ENCODE peak calls at places on chromosomes 5 and 9, in four cellular contexts. One of them, this sample, is unnamed. For H4K20me1, the result is how much of the 10 kb centered on the place peaks cover.

GRCh38 chr5:75510417-75510835 is 1.0 kb downstream of the CERT1 start:
- DNase-seq in IMR-90: peak
- DNase-seq in PC-3: peak
- DNase-seq in Karpas-422: peak
- DNase-seq in this sample: peak

GRCh38 chr5:138762110-138762509 is 8.9 kb downstream of the CTNNA1 start:
- DNase-seq in IMR-90: no peak
- DNase-seq in PC-3: no peak
- DNase-seq in Karpas-422: no peak
- DNase-seq in this sample: no peak

GRCh38 chr5:52880541-52880940 is 92.8 kb downstream of the ITGA1 start:
- DNase-seq in IMR-90: no peak
- DNase-seq in PC-3: peak
- DNase-seq in Karpas-422: no peak
- DNase-seq in this sample: no peak

GRCh38 chr9:96596601-96597111 is 23.0 kb downstream of the CDC14B start:
- DNase-seq in IMR-90: no peak
- DNase-seq in PC-3: no peak
- DNase-seq in Karpas-422: no peak
- DNase-seq in this sample: no peak

GRCh38 chr5:169020102-169020501 is 280.8 kb downstream of the SLIT3 start:
- DNase-seq in IMR-90: no peak
- DNase-seq in PC-3: no peak
- DNase-seq in Karpas-422: no peak
- DNase-seq in this sample: no peak

GRCh38 chr5:943874-944620 is 51.4 kb downstream of the TRIP13 start:
- DNase-seq in IMR-90: no peak
- DNase-seq in PC-3: no peak
- DNase-seq in Karpas-422: no peak
- DNase-seq in this sample: no peak

GRCh38 chr9:88106492-88106891 is 31.8 kb downstream of the SPATA31C2 start:
- DNase-seq in IMR-90: peak
- DNase-seq in PC-3: peak
- DNase-seq in Karpas-422: peak
- DNase-seq in this sample: peak

GRCh38 chr5:111946556-111946955 is 189.6 kb upstream of the NREP start:
- DNase-seq in IMR-90: no peak
- DNase-seq in PC-3: no peak
- DNase-seq in Karpas-422: no peak
- DNase-seq in this sample: no peak

GRCh38 chr5:77797133-77797532 is 21.0 kb upstream of the TBCA start:
- DNase-seq in IMR-90: peak
- DNase-seq in PC-3: no peak
- DNase-seq in Karpas-422: no peak
- DNase-seq in this sample: no peak

GRCh38 chr9:29285818-29286217 is 1712.5 kb upstream of the C9orf72 start:
- DNase-seq in IMR-90: no peak
- DNase-seq in PC-3: peak
- DNase-seq in Karpas-422: no peak
- DNase-seq in this sample: no peak

GRCh38 chr5:169272731-169273401 is 28.1 kb downstream of the SLIT3 start:
- DNase-seq in IMR-90: no peak
- DNase-seq in PC-3: no peak
- DNase-seq in Karpas-422: no peak
- DNase-seq in this sample: no peak

GRCh38 chr5:112186401-112186990 is 232.6 kb downstream of the EPB41L4A start:
- DNase-seq in IMR-90: peak
- DNase-seq in PC-3: peak
- DNase-seq in Karpas-422: peak
- DNase-seq in this sample: no peak

GRCh38 chr9:35793461-35793860 is 2.1 kb downstream of the NPR2 start:
- DNase-seq in IMR-90: no peak
- DNase-seq in PC-3: no peak
- DNase-seq in Karpas-422: no peak
- DNase-seq in this sample: no peak

GRCh38 chr9:89533396-89534187 is 35.7 kb upstream of the SEMA4D start:
- DNase-seq in IMR-90: no peak
- DNase-seq in PC-3: no peak
- DNase-seq in Karpas-422: no peak
- DNase-seq in this sample: no peak

GRCh38 chr9:132901859-132902831 is 23.4 kb downstream of the SPACA9 start:
- DNase-seq in IMR-90: peak
- DNase-seq in PC-3: peak
- DNase-seq in Karpas-422: peak
- DNase-seq in this sample: peak

GRCh38 chr9:21317956-21318923 is 13.1 kb upstream of the IFNA5 start:
- DNase-seq in IMR-90: peak
- DNase-seq in PC-3: peak
- DNase-seq in Karpas-422: peak
- DNase-seq in this sample: peak

DNA sequence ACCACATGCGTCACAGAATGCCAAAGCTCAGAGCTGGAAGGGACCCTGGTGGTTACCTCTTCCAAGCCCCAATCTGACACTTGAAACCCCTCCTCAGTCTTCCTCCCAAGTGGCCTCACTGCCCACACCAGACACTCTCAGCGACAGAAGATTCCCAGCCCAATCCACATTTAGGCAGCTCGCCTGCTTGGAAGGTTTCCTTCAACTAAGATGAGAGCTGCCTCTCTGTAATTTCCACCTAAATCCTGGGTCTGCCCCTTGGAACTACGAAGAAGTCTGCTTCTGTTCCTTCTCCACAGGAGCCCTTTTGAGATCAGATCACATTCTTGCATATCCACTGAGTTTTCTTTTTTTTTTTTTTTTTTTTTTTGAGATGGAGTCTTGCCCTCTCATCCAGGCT is 83.7 kb downstream of the PAX5 start:
- DNase-seq in IMR-90: no peak
- DNase-seq in PC-3: no peak
- DNase-seq in Karpas-422: no peak
- DNase-seq in this sample: no peak
- H4K20me1 ChIP-seq in IMR-90: under half
- H4K20me1 ChIP-seq in PC-3: under half
- H4K20me1 ChIP-seq in Karpas-422: under half
- H4K20me1 ChIP-seq in this sample: under half

GRCh38 chr5:16916262-16916878 is 19.7 kb downstream of the MYO10 start:
- DNase-seq in IMR-90: peak
- DNase-seq in PC-3: peak
- DNase-seq in Karpas-422: no peak
- DNase-seq in this sample: peak

GRCh38 chr5:16921246-16921645 is 14.8 kb downstream of the MYO10 start:
- DNase-seq in IMR-90: no peak
- DNase-seq in PC-3: peak
- DNase-seq in Karpas-422: no peak
- DNase-seq in this sample: no peak

GRCh38 chr5:16920109-16920816 is 15.8 kb downstream of the MYO10 start:
- DNase-seq in IMR-90: no peak
- DNase-seq in PC-3: no peak
- DNase-seq in Karpas-422: no peak
- DNase-seq in this sample: no peak

GRCh38 chr5:16918891-16919671 is 17.0 kb downstream of the MYO10 start:
- DNase-seq in IMR-90: no peak
- DNase-seq in PC-3: no peak
- DNase-seq in Karpas-422: no peak
- DNase-seq in this sample: no peak

GRCh38 chr5:16918156-16918555 is 17.9 kb downstream of the MYO10 start:
- DNase-seq in IMR-90: no peak
- DNase-seq in PC-3: no peak
- DNase-seq in Karpas-422: no peak
- DNase-seq in this sample: no peak
- H4K20me1 ChIP-seq in IMR-90: half or more
- H4K20me1 ChIP-seq in PC-3: under half
- H4K20me1 ChIP-seq in Karpas-422: under half
- H4K20me1 ChIP-seq in this sample: under half

DNA sequence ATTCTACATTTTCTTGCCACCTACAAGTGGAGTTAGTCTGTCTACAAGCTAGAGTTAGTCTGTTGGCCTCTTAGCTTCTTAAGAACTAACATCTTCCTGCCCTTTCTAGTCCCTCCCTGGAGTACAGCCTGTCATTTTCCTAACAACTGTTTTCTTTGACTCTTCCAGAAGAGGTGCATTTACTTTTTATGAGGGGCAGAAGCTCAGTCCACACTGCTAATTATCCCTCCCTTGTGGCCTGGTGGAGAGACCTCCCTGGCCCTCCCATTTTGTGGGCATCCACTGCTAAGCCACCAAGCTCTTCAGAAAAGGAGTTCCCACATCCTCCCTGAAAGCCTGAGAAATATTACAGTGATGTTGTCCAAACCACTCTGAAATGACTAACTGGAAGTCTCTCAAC is 8.0 kb downstream of the MAP1B start:
- DNase-seq in IMR-90: no peak
- DNase-seq in PC-3: no peak
- DNase-seq in Karpas-422: peak
- DNase-seq in this sample: no peak
- H4K20me1 ChIP-seq in IMR-90: under half
- H4K20me1 ChIP-seq in PC-3: under half
- H4K20me1 ChIP-seq in Karpas-422: under half
- H4K20me1 ChIP-seq in this sample: under half

GRCh38 chr9:5652810-5653209 is 23.9 kb downstream of the RIC1 start:
- DNase-seq in IMR-90: no peak
- DNase-seq in PC-3: no peak
- DNase-seq in Karpas-422: no peak
- DNase-seq in this sample: no peak
- H4K20me1 ChIP-seq in IMR-90: half or more
- H4K20me1 ChIP-seq in PC-3: under half
- H4K20me1 ChIP-seq in Karpas-422: under half
- H4K20me1 ChIP-seq in this sample: under half

DNA sequence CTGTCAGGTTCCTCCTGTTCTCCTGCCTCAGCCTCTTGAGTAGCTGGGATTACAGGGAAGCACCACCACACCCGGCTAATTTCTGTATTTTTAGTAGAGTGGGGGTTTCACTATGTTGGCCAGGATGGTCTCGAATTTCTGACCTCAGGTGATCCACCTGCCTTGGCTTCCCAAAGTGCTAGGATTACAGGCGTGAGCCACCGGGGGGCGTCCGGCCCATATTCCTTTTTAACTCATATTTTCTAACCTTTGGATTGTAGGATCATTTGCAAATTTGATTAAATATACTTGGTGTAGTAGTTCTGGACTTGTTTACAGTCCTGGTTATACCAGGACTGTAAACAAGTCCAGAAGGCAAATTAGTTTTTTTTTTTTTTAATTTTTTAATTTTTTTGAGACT is 4.3 kb downstream of the TCERG1 start:
- DNase-seq in IMR-90: no peak
- DNase-seq in PC-3: no peak
- DNase-seq in Karpas-422: no peak
- DNase-seq in this sample: no peak
- H4K20me1 ChIP-seq in IMR-90: under half
- H4K20me1 ChIP-seq in PC-3: half or more
- H4K20me1 ChIP-seq in Karpas-422: half or more
- H4K20me1 ChIP-seq in this sample: half or more

GRCh38 chr5:149745212-149745943 is 15.3 kb downstream of the PPARGC1B start:
- DNase-seq in IMR-90: no peak
- DNase-seq in PC-3: no peak
- DNase-seq in Karpas-422: no peak
- DNase-seq in this sample: no peak
- H4K20me1 ChIP-seq in IMR-90: under half
- H4K20me1 ChIP-seq in PC-3: under half
- H4K20me1 ChIP-seq in Karpas-422: under half
- H4K20me1 ChIP-seq in this sample: under half